ENCODE peak calls at places on chromosome 1, in six cellular contexts. One of them, this sample, is unnamed. For H3K4me1, the result is how much of the 10 kb centered on the place peaks cover.

GRCh38 chr1:215992620-215993019 is 425.5 kb downstream of the KCTD3 start:
- DNase-seq in psoas muscle: no peak
- DNase-seq in lung: no peak
- DNase-seq in testis: no peak
- DNase-seq in adrenal gland: no peak
- DNase-seq in heart left ventricle: no peak
- DNase-seq in this sample: peak

GRCh38 chr1:184840596-184840995 is 85.9 kb upstream of the EDEM3 start:
- DNase-seq in adrenal gland: no peak
- DNase-seq in lung: no peak
- DNase-seq in heart left ventricle: no peak
- DNase-seq in testis: no peak
- DNase-seq in psoas muscle: no peak
- DNase-seq in this sample: no peak

GRCh38 chr1:31183927-31184554 is 55.6 kb downstream of the NKAIN1 start:
- DNase-seq in psoas muscle: no peak
- DNase-seq in adrenal gland: no peak
- DNase-seq in heart left ventricle: no peak
- DNase-seq in testis: peak
- DNase-seq in lung: no peak
- DNase-seq in this sample: peak

GRCh38 chr1:11062965-11063401 is 3.2 kb upstream of the SRM start:
- DNase-seq in heart left ventricle: no peak
- DNase-seq in lung: no peak
- DNase-seq in adrenal gland: no peak
- DNase-seq in psoas muscle: no peak
- DNase-seq in testis: no peak
- DNase-seq in this sample: no peak

GRCh38 chr1:53093778-53094532 is 31.9 kb downstream of the PODN start:
- DNase-seq in lung: no peak
- DNase-seq in heart left ventricle: no peak
- DNase-seq in psoas muscle: no peak
- DNase-seq in testis: no peak
- DNase-seq in adrenal gland: no peak
- DNase-seq in this sample: no peak

GRCh38 chr1:91948501-91949355 is 473 bp upstream of the BRDT start:
- DNase-seq in testis: peak
- DNase-seq in adrenal gland: no peak
- DNase-seq in heart left ventricle: no peak
- DNase-seq in psoas muscle: no peak
- DNase-seq in lung: no peak
- DNase-seq in this sample: no peak

GRCh38 chr1:108644984-108645383 is 15.9 kb downstream of the HENMT1 start:
- DNase-seq in heart left ventricle: no peak
- DNase-seq in psoas muscle: no peak
- DNase-seq in adrenal gland: no peak
- DNase-seq in testis: no peak
- DNase-seq in lung: no peak
- DNase-seq in this sample: no peak

GRCh38 chr1:11536573-11537379 is 57.8 kb downstream of the DISP3 start:
- DNase-seq in heart left ventricle: no peak
- DNase-seq in lung: no peak
- DNase-seq in psoas muscle: no peak
- DNase-seq in adrenal gland: no peak
- DNase-seq in testis: no peak
- DNase-seq in this sample: no peak

GRCh38 chr1:176617881-176618280 is 154.9 kb downstream of the PAPPA2 start:
- DNase-seq in heart left ventricle: no peak
- DNase-seq in adrenal gland: no peak
- DNase-seq in lung: no peak
- DNase-seq in testis: no peak
- DNase-seq in psoas muscle: no peak
- DNase-seq in this sample: no peak

GRCh38 chr1:156727914-156728598 is at the start of gene METTL25B:
- DNase-seq in lung: peak
- DNase-seq in adrenal gland: peak
- DNase-seq in psoas muscle: peak
- DNase-seq in testis: peak
- DNase-seq in heart left ventricle: peak
- DNase-seq in this sample: peak

GRCh38 chr1:248872752-248873408 is 14.0 kb upstream of the ZNF692 start:
- DNase-seq in heart left ventricle: no peak
- DNase-seq in adrenal gland: peak
- DNase-seq in psoas muscle: peak
- DNase-seq in testis: peak
- DNase-seq in lung: peak
- DNase-seq in this sample: peak

GRCh38 chr1:31548518-31548898 is 27.8 kb upstream of the TINAGL1 start:
- DNase-seq in testis: no peak
- DNase-seq in lung: no peak
- DNase-seq in heart left ventricle: no peak
- DNase-seq in adrenal gland: peak
- DNase-seq in psoas muscle: no peak
- DNase-seq in this sample: no peak

GRCh38 chr1:34863501-34863900 is 4.0 kb upstream of the SMIM12 start:
- DNase-seq in heart left ventricle: no peak
- DNase-seq in psoas muscle: no peak
- DNase-seq in adrenal gland: no peak
- DNase-seq in lung: no peak
- DNase-seq in testis: no peak
- DNase-seq in this sample: no peak

GRCh38 chr1:234322979-234323378 is 50.3 kb upstream of the COA6 start:
- DNase-seq in heart left ventricle: no peak
- DNase-seq in psoas muscle: no peak
- DNase-seq in adrenal gland: peak
- DNase-seq in lung: no peak
- DNase-seq in testis: peak
- DNase-seq in this sample: peak

GRCh38 chr1:99246152-99246551 is 18.1 kb upstream of the PLPPR4 start:
- DNase-seq in heart left ventricle: no peak
- DNase-seq in psoas muscle: no peak
- DNase-seq in lung: no peak
- DNase-seq in testis: no peak
- DNase-seq in adrenal gland: no peak
- DNase-seq in this sample: no peak

GRCh38 chr1:84698151-84698651 is 7.9 kb upstream of the SSX2IP start:
- DNase-seq in lung: no peak
- DNase-seq in testis: no peak
- DNase-seq in psoas muscle: no peak
- DNase-seq in heart left ventricle: no peak
- DNase-seq in adrenal gland: no peak
- DNase-seq in this sample: no peak

GRCh38 chr1:155859881-155860841 is 794 bp downstream of the SYT11 start:
- DNase-seq in psoas muscle: peak
- DNase-seq in adrenal gland: peak
- DNase-seq in testis: peak
- DNase-seq in lung: peak
- DNase-seq in heart left ventricle: peak
- DNase-seq in this sample: peak

GRCh38 chr1:150235436-150235851 is 468 bp downstream of the ANP32E start:
- DNase-seq in lung: no peak
- DNase-seq in heart left ventricle: no peak
- DNase-seq in adrenal gland: no peak
- DNase-seq in testis: no peak
- DNase-seq in psoas muscle: no peak
- DNase-seq in this sample: no peak

GRCh38 chr1:245685111-245685810 is 530.5 kb downstream of the KIF26B start:
- DNase-seq in heart left ventricle: no peak
- DNase-seq in psoas muscle: no peak
- DNase-seq in testis: no peak
- DNase-seq in adrenal gland: no peak
- DNase-seq in lung: no peak
- DNase-seq in this sample: no peak

GRCh38 chr1:153633161-153633746 is 612 bp upstream of the CHTOP start:
- DNase-seq in heart left ventricle: no peak
- DNase-seq in lung: peak
- DNase-seq in testis: no peak
- DNase-seq in adrenal gland: no peak
- DNase-seq in psoas muscle: no peak
- DNase-seq in this sample: no peak

GRCh38 chr1:232226197-232226681 is 403.7 kb downstream of the SIPA1L2 start:
- DNase-seq in heart left ventricle: no peak
- DNase-seq in testis: no peak
- DNase-seq in psoas muscle: no peak
- DNase-seq in adrenal gland: no peak
- DNase-seq in lung: no peak
- DNase-seq in this sample: no peak

GRCh38 chr1:186983327-186983726 is 154.6 kb downstream of the PLA2G4A start:
- DNase-seq in psoas muscle: peak
- DNase-seq in heart left ventricle: no peak
- DNase-seq in testis: no peak
- DNase-seq in adrenal gland: peak
- DNase-seq in lung: no peak
- DNase-seq in this sample: no peak

GRCh38 chr1:8137406-8138244 is 111.5 kb upstream of the ERRFI1 start:
- DNase-seq in adrenal gland: peak
- DNase-seq in lung: no peak
- DNase-seq in heart left ventricle: no peak
- DNase-seq in psoas muscle: peak
- DNase-seq in testis: peak
- DNase-seq in this sample: no peak

GRCh38 chr1:160282807-160283206 is 2.1 kb downstream of the PEX19 start:
- DNase-seq in heart left ventricle: no peak
- DNase-seq in psoas muscle: no peak
- DNase-seq in testis: no peak
- DNase-seq in adrenal gland: no peak
- DNase-seq in lung: no peak
- DNase-seq in this sample: no peak

DNA sequence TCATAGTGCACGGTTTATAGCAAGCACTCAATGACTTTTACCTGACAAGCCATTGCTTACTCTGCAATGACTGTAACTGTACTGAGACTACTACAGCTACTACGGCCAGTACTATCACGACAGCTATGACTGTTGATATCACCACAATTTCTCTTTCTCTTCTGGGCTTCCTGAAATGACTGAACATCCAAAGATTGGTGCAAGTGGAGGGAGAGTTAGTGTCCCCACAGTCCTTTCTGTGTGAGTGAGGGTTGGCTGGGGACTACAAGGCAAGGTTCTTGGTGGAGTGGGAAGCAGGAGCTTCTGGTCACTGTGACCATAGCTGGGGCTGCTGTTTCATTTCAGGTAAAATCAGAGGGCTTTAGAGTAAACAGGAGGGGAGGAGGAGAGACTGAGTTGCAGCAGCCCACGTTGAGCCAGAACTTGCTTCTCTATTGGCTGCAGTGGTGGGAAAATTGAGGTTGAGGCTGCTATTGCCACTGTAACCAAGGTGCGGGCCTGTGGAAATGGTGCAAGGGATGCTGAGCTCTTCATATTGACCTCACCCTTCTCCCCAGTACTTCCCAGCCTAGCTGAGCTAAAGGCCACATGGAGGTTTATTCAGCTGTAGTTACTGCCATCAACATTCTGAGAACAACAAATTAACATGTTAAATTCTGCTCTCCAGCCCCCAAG is 14.1 kb upstream of the IL10 start:
- DNase-seq in adrenal gland: no peak
- DNase-seq in heart left ventricle: no peak
- DNase-seq in lung: no peak
- DNase-seq in psoas muscle: no peak
- DNase-seq in testis: no peak
- DNase-seq in this sample: no peak
- H3K4me1 ChIP-seq in adrenal gland: under half
- H3K4me1 ChIP-seq in heart left ventricle: under half
- H3K4me1 ChIP-seq in lung: under half
- H3K4me1 ChIP-seq in psoas muscle: under half
- H3K4me1 ChIP-seq in testis: under half
- H3K4me1 ChIP-seq in this sample: under half

GRCh38 chr1:223709598-223709997 is 2.7 kb upstream of the CAPN2 start:
- DNase-seq in adrenal gland: no peak
- DNase-seq in testis: no peak
- DNase-seq in lung: no peak
- DNase-seq in psoas muscle: no peak
- DNase-seq in heart left ventricle: no peak
- DNase-seq in this sample: no peak
- H3K4me1 ChIP-seq in adrenal gland: under half
- H3K4me1 ChIP-seq in testis: half or more
- H3K4me1 ChIP-seq in lung: under half
- H3K4me1 ChIP-seq in psoas muscle: under half
- H3K4me1 ChIP-seq in heart left ventricle: half or more
- H3K4me1 ChIP-seq in this sample: under half

GRCh38 chr1:204083491-204083890 is 10.6 kb downstream of the SOX13 start:
- DNase-seq in lung: no peak
- DNase-seq in testis: no peak
- DNase-seq in psoas muscle: no peak
- DNase-seq in adrenal gland: no peak
- DNase-seq in heart left ventricle: no peak
- DNase-seq in this sample: no peak

GRCh38 chr1:204080163-204080903 is 7.4 kb downstream of the SOX13 start:
- DNase-seq in heart left ventricle: peak
- DNase-seq in adrenal gland: peak
- DNase-seq in lung: peak
- DNase-seq in psoas muscle: peak
- DNase-seq in testis: peak
- DNase-seq in this sample: peak

GRCh38 chr1:204079608-204079999 is 6.7 kb downstream of the SOX13 start:
- DNase-seq in testis: no peak
- DNase-seq in adrenal gland: no peak
- DNase-seq in heart left ventricle: no peak
- DNase-seq in psoas muscle: no peak
- DNase-seq in lung: no peak
- DNase-seq in this sample: no peak

GRCh38 chr1:204081791-204082513 is 9.0 kb downstream of the SOX13 start:
- DNase-seq in heart left ventricle: no peak
- DNase-seq in adrenal gland: no peak
- DNase-seq in testis: no peak
- DNase-seq in lung: no peak
- DNase-seq in psoas muscle: no peak
- DNase-seq in this sample: no peak

DNA sequence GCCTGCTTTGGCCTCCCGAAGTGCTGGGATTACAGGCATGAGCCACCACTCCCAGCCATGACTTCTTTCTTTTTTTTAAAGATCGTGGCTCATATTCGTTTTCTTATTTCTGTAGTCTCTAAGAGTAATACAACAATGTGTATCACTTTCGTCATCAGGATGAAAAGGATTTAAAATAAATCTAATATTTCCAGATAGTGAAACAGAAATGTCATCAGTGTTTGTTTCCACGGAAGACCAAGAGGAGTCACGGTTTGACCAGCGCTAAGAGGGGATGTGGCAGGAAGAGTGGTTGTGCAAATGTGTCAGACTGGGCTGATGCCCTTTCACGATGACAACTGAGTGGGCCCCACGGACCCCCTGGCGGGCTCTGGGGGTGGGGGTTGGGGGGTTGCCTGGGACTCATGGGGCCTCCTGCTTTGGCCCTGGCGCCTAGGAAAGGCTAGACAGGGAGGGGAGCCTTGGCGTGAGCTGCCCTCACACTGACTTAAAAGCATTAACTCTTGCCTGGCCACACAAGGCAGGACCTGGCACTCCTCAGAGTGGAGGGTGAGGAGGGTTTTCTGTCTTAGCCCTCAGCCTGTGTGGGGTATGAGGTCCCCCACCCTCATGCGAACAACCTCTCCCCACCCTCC is 8.4 kb downstream of the SOX13 start:
- DNase-seq in lung: no peak
- DNase-seq in testis: no peak
- DNase-seq in psoas muscle: no peak
- DNase-seq in adrenal gland: peak
- DNase-seq in heart left ventricle: no peak
- DNase-seq in this sample: no peak
- H3K4me1 ChIP-seq in lung: under half
- H3K4me1 ChIP-seq in testis: under half
- H3K4me1 ChIP-seq in psoas muscle: half or more
- H3K4me1 ChIP-seq in adrenal gland: under half
- H3K4me1 ChIP-seq in heart left ventricle: half or more
- H3K4me1 ChIP-seq in this sample: under half

GRCh38 chr1:40221977-40222772 is 25.6 kb upstream of the TMCO2 start:
- DNase-seq in testis: no peak
- DNase-seq in lung: no peak
- DNase-seq in heart left ventricle: no peak
- DNase-seq in adrenal gland: no peak
- DNase-seq in psoas muscle: no peak
- DNase-seq in this sample: no peak
- H3K4me1 ChIP-seq in testis: under half
- H3K4me1 ChIP-seq in lung: under half
- H3K4me1 ChIP-seq in heart left ventricle: under half
- H3K4me1 ChIP-seq in adrenal gland: under half
- H3K4me1 ChIP-seq in psoas muscle: under half
- H3K4me1 ChIP-seq in this sample: under half